ENCODE peak calls at places on chromosome 18, in four cellular contexts. B is lower lobe of right lung, U is K562, X is cardiac muscle cell. Q is an unnamed sample.

GRCh38 chr18:42706618-42707017 is 408.9 kb downstream of the RIT2 start:
- DNase-seq in X (peak), U (no peak), B (peak), Q (peak)

GRCh38 chr18:9925369-9925768 is 11.6 kb downstream of the VAPA start:
- DNase-seq in X (no peak), U (no peak), B (no peak), Q (no peak)

GRCh38 chr18:46953195-46953594 is 35.8 kb downstream of the KATNAL2 start:
- DNase-seq in U (no peak), B (no peak), X (no peak), Q (no peak)

GRCh38 chr18:8701546-8702118 is 3.7 kb upstream of the MTCL1 start:
- DNase-seq in U (no peak), X (no peak), B (no peak), Q (no peak)

GRCh38 chr18:2641638-2642037 is 13.9 kb upstream of the SMCHD1 start:
- DNase-seq in U (no peak), X (no peak), B (no peak), Q (no peak)

GRCh38 chr18:73835656-73836055 is 312.0 kb downstream of the FBXO15 start:
- DNase-seq in U (no peak), X (no peak), B (no peak), Q (no peak)

GRCh38 chr18:72866901-72867701 is 686 bp downstream of the NETO1 start:
- DNase-seq in B (no peak), U (no peak), X (peak), Q (no peak)

GRCh38 chr18:50432915-50433314 is 58.1 kb downstream of the SKA1 start:
- DNase-seq in U (peak), X (no peak), B (no peak), Q (no peak)

GRCh38 chr18:6660334-6660733 is 69.2 kb upstream of the ARHGAP28 start:
- DNase-seq in U (no peak), B (no peak), X (peak), Q (peak)

GRCh38 chr18:25233582-25234362 is 118.2 kb downstream of the ZNF521 start:
- DNase-seq in U (no peak), X (no peak), B (no peak), Q (no peak)

GRCh38 chr18:9631814-9632496 is 17.6 kb upstream of the PPP4R1 start:
- DNase-seq in X (no peak), B (no peak), U (no peak), Q (no peak)

GRCh38 chr18:35387367-35387685 is 10.2 kb upstream of the ZNF396 start:
- DNase-seq in X (no peak), U (no peak), B (no peak), Q (no peak)

GRCh38 chr18:49601211-49601610 is 39.4 kb downstream of the LIPG start:
- DNase-seq in B (no peak), X (no peak), U (no peak), Q (no peak)

GRCh38 chr18:73099759-73100158 is 232.0 kb upstream of the NETO1 start:
- DNase-seq in B (no peak), U (no peak), X (no peak), Q (no peak)

DNA sequence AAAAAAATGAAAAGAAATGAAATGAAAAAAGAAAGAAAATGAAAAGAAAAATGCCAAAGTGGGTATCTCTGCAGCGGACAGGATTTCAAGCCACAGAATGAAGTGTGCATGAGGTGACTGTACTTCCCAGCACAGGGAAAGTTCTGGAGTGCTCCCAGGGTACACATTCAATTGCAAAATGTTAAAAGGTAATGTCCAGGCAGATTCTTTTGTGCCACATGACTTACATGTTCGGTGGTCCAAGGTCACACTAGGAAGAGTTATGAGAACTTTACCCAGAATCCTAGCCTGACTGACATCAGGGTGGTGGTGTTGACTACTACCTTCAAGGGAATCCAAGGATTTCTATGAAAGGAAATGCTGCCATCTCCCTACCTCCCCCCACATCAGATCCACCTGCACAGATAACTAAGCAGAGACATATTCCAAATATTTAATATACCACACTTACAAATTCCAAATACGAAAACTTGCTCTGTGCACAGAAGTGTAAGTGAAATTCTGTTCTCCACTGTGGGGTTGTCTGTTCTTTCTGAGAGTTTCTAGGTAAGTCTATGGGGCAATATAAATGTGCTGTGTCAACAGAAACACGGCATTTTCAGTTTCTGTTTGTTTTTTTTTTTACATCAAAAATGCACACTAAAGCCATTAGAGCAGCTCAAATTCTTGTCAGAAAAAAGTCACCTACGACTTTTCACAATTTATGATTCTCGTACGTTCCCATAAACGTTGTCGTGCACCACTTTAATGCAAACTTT is 56.6 kb downstream of the CABYR start:
- DNase-seq in B (no peak), X (no peak), U (no peak), Q (no peak)
- H3K27ac ChIP-seq in B (no peak), X (no peak), U (no peak), Q (no peak)

GRCh38 chr18:55497825-55498403 is 90.1 kb downstream of the TCF4 start:
- DNase-seq in X (no peak), U (no peak), B (no peak), Q (no peak)

GRCh38 chr18:55502346-55502710 is 85.7 kb downstream of the TCF4 start:
- DNase-seq in U (no peak), X (no peak), B (no peak), Q (no peak)

GRCh38 chr18:55501594-55502345 is 86.2 kb downstream of the TCF4 start:
- DNase-seq in X (no peak), U (no peak), B (no peak), Q (no peak)

GRCh38 chr18:55499526-55499925 is 88.5 kb downstream of the TCF4 start:
- DNase-seq in B (no peak), U (no peak), X (no peak), Q (no peak)

DNA sequence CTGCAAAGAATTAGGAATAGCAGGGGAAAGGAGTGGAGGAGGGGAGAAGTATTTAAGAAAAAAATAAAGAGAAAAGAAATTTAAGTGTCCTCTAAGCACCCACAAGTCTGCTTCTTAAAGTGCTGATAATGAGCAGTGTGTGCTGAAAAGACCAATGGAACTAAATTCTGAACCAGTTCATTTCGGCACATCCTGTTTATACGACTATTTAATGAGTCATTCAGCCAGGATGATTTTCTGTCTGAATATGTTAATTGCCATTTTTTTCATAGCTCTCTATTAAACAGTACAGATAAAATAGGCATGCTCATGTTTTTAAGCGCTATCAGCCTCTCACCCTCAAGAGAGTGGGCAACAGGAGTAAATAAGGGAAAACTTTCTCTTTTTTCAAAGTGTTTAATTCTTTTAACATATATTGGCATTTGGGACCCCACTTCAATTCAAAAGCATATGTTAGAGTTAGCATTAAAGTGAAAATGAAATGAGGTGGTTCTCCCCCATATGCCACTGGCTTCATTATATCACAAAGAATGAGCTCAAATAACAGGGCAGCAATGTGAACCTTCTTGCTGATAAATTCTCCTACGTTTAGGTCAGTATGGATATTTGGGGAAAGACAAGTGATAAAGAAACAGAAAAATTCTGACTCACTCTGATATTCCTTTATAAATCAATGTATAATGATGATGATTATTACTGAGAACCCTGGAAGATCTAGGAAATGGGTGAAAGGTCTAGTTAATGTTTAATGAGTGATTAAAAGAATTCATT is 87.5 kb downstream of the TCF4 start:
- DNase-seq in U (no peak), X (no peak), B (no peak), Q (no peak)
- H3K4me3 ChIP-seq in U (no peak), X (no peak), B (no peak), Q (no peak)

GRCh38 chr18:475202-475624 is 25.3 kb downstream of the COLEC12 start:
- DNase-seq in B (no peak), U (no peak), X (peak), Q (no peak)

GRCh38 chr18:478679-479078 is 21.8 kb downstream of the COLEC12 start:
- DNase-seq in B (no peak), X (no peak), U (no peak), Q (no peak)

GRCh38 chr18:474416-474815 is 26.1 kb downstream of the COLEC12 start:
- DNase-seq in B (no peak), U (no peak), X (no peak), Q (no peak)

GRCh38 chr18:476368-476767 is 24.1 kb downstream of the COLEC12 start:
- DNase-seq in U (no peak), X (no peak), B (no peak), Q (no peak)

GRCh38 chr18:477565-477964 is 22.9 kb downstream of the COLEC12 start:
- DNase-seq in B (no peak), U (peak), X (no peak), Q (no peak)
- TF ChIP-seq CTCF in B (peak), U (peak), X (peak), Q (peak)

GRCh38 chr18:37422116-37422515 is 143.5 kb downstream of the CELF4 start:
- DNase-seq in X (peak), U (no peak), B (no peak), Q (no peak)

GRCh38 chr18:37419272-37419671 is 146.3 kb downstream of the CELF4 start:
- DNase-seq in B (no peak), U (no peak), X (no peak), Q (no peak)

GRCh38 chr18:37419866-37420265 is 145.7 kb downstream of the CELF4 start:
- DNase-seq in U (no peak), B (no peak), X (no peak), Q (no peak)

GRCh38 chr18:37421349-37422080 is 144.1 kb downstream of the CELF4 start:
- DNase-seq in X (no peak), B (no peak), U (no peak), Q (no peak)

GRCh38 chr18:37420315-37420880 is 145.2 kb downstream of the CELF4 start:
- DNase-seq in B (no peak), X (no peak), U (no peak), Q (no peak)
- H3K27ac ChIP-seq in B (no peak), X (no peak), U (no peak), Q (no peak)

GRCh38 chr18:59218018-59218417 is 1.9 kb upstream of the GRP start:
- DNase-seq in U (no peak), B (no peak), X (no peak), Q (no peak)

GRCh38 chr18:59220164-59220783 is 316 bp downstream of the GRP start:
- DNase-seq in B (no peak), X (peak), U (no peak), Q (no peak)

GRCh38 chr18:59219672-59220163 is at the start of gene GRP:
- DNase-seq in X (peak), U (no peak), B (no peak), Q (no peak)

GRCh38 chr18:59222341-59222740 is 2.4 kb downstream of the GRP start:
- DNase-seq in U (no peak), X (no peak), B (no peak), Q (no peak)

GRCh38 chr18:59220784-59221765 is 1.1 kb downstream of the GRP start:
- DNase-seq in X (peak), U (no peak), B (no peak), Q (no peak)
- H3K4me3 ChIP-seq in X (peak), U (no peak), B (peak), Q (no peak)

GRCh38 chr18:32333781-32334180 is 136.9 kb downstream of the GAREM1 start:
- DNase-seq in B (no peak), X (no peak), U (no peak), Q (no peak)
- TF ChIP-seq CTCF in B (no peak), X (no peak), U (no peak), Q (no peak)

DNA sequence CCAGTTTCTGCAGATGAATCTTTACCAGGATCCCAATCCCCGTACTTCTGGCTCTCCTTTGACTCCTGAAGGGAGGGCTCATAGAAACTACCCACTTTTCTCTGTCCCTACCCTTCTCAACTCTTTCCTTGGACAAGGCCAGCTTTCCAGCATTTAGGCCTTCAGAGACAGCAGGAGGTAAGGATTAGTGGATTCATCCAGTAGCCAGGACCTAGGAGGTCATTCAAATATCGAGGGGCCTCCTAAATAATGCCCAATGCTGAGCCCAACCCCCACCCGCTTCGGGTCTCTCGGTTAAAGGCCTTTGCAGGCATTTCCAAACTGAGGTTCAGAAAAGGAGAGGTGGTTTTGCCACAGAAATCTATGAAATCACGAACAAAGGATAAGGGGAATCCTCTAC is 4.7 kb upstream of the ZNF532 start:
- DNase-seq in U (no peak), X (no peak), B (no peak), Q (no peak)
- H3K27ac ChIP-seq in U (no peak), X (no peak), B (no peak), Q (peak)